ENCODE peak calls at places on chromosome 2, in six cellular contexts. E is activated CD8-positive, alpha-beta T cell treated with anti-CD3 and anti-CD28 coated beads for 36 hours; Q is Right ventricle myocardium superior; V is skeletal muscle cell; N is NCI-H1436; M is left ventricle myocardium inferior. Y is an unnamed sample.

GRCh38 chr2:145548479-145548878 is 1028.6 kb upstream of the ZEB2 start:
- DNase-seq in V (no peak), M (no peak), E (no peak), N (no peak), Q (no peak), Y (no peak)

GRCh38 chr2:98026927-98027522 is 31.3 kb upstream of the TMEM131 start:
- DNase-seq in N (no peak), V (no peak), E (no peak), M (no peak), Q (no peak), Y (no peak)

GRCh38 chr2:20415511-20415918 is 31.4 kb upstream of the RHOB start:
- DNase-seq in M (no peak), E (no peak), Q (no peak), V (no peak), N (no peak), Y (no peak)

GRCh38 chr2:157229572-157229971 is 27.9 kb upstream of the GALNT5 start:
- DNase-seq in M (no peak), Q (no peak), N (no peak), E (no peak), V (peak; percentile 74), Y (no peak)

GRCh38 chr2:72896446-72896845 is 9.2 kb downstream of the SPR start:
- DNase-seq in N (no peak), Q (no peak), V (no peak), M (no peak), E (no peak), Y (no peak)

GRCh38 chr2:62287895-62288589 is 92.1 kb downstream of the B3GNT2 start:
- DNase-seq in Q (peak; percentile 87), N (peak; percentile 55), E (peak; percentile 89), V (peak; percentile 41), M (peak; percentile 80), Y (peak; percentile 89)

GRCh38 chr2:73053316-73054114 is 18.0 kb downstream of the SFXN5 start:
- DNase-seq in V (peak; percentile 33), N (no peak), E (no peak), Q (no peak), M (no peak), Y (no peak)

GRCh38 chr2:206531996-206532543 is 88.7 kb downstream of the ADAM23 start:
- DNase-seq in V (peak; percentile 33), M (no peak), Q (no peak), N (no peak), E (no peak), Y (no peak)

Y was measured in lower lobe of right lung.